ENCODE peak calls at places on chromosomes 2 and 18, in six cellular contexts. L, V, A, R, X and F are unnamed samples.

GRCh38 chr2:168002021-168002553 is 245.3 kb downstream of the STK39 start:
- DNase-seq in L (no peak), V (peak), A (no peak), R (no peak), X (peak), F (peak)

GRCh38 chr2:82779981-82780380 is 1679.1 kb downstream of the SUCLG1 start:
- DNase-seq in L (no peak), V (peak), A (no peak), R (no peak), X (no peak), F (peak)

GRCh38 chr2:84799772-84800171 is 81.1 kb downstream of the TRABD2A start:
- DNase-seq in L (no peak), V (no peak), A (no peak), R (no peak), X (no peak), F (no peak)

GRCh38 chr18:79585395-79586370 is 93.9 kb upstream of the CTDP1 start:
- DNase-seq in L (peak), V (no peak), A (peak), R (peak), X (no peak), F (no peak)

GRCh38 chr18:13800505-13801259 is 23.3 kb upstream of the MC5R start:
- DNase-seq in L (peak), V (peak), A (peak), R (peak), X (peak), F (peak)

GRCh38 chr2:41709702-41710599 is 337.9 kb upstream of the PKDCC start:
- DNase-seq in L (no peak), V (no peak), A (no peak), R (no peak), X (no peak), F (no peak)

GRCh38 chr2:103959174-103960125 is 894.5 kb upstream of the POU3F3 start:
- DNase-seq in L (no peak), V (peak), A (no peak), R (no peak), X (peak), F (no peak)

GRCh38 chr2:97740590-97741182 is 27.3 kb downstream of the ZAP70 start:
- DNase-seq in L (no peak), V (peak), A (peak), R (peak), X (peak), F (peak)

GRCh38 chr2:69169990-69170389 is 157.0 kb downstream of the ANTXR1 start:
- DNase-seq in L (no peak), V (no peak), A (no peak), R (no peak), X (no peak), F (no peak)

GRCh38 chr2:74915743-74916142 is 42.7 kb upstream of the POLE4 start:
- DNase-seq in L (no peak), V (peak), A (no peak), R (no peak), X (peak), F (peak)

GRCh38 chr18:79548621-79548985 is 131.0 kb upstream of the CTDP1 start:
- DNase-seq in L (no peak), V (no peak), A (peak), R (no peak), X (no peak), F (no peak)

GRCh38 chr2:46096272-46096671 is 200.9 kb upstream of the EPAS1 start:
- DNase-seq in L (no peak), V (no peak), A (no peak), R (no peak), X (no peak), F (no peak)

GRCh38 chr2:131584940-131585339 is 57.3 kb downstream of the CCDC74A start:
- DNase-seq in L (peak), V (no peak), A (no peak), R (no peak), X (no peak), F (no peak)

GRCh38 chr2:207833265-207833751 is 63.6 kb upstream of the FZD5 start:
- DNase-seq in L (no peak), V (no peak), A (no peak), R (no peak), X (no peak), F (no peak)

GRCh38 chr2:181991171-181991885 is 5.7 kb downstream of the PPP1R1C start:
- DNase-seq in L (no peak), V (no peak), A (no peak), R (no peak), X (no peak), F (no peak)

GRCh38 chr2:32945286-32945685 is 1.5 kb upstream of the LTBP1 start:
- DNase-seq in L (no peak), V (no peak), A (no peak), R (no peak), X (no peak), F (no peak)

GRCh38 chr18:10418836-10419235 is 35.6 kb upstream of the APCDD1 start:
- DNase-seq in L (no peak), V (no peak), A (no peak), R (no peak), X (no peak), F (no peak)

DNA sequence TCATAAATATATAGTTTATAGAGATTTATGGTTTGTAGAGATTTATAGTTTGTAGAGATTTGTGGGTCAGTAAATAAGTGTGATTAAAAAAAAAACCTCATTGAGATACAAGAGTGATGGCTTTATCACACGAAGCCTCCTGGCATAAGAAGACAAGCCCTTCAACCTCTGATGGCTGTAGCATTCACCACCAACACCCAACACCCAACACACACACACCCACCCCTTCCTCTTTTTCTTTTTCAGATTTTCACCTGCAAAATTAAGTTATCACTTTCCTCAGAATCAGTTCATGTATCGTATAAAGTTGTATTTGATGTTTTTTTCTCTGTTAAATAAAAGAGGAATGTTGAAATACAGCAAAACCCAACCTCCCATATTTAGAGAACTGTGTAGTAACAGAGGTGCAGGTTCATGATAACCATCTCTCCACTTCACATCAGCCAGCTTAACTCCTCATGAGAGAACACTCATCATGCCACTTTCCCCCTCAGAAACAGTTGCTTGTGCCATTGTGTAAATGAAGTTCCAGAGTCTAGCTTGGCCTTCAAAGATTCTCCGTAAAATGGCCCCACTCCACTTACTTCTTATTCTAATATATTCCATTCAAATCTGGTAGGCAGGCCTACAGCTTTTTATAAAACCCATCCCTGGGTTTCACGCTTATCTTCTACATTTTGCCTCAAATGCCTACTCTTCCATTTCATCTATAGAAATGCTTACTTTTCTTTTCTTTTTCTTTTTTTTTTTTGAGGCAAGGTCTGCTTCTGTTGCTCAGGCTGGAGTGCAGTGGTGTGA is 105.9 kb downstream of the SPTBN1 start:
- DNase-seq in L (no peak), V (no peak), A (no peak), R (no peak), X (no peak), F (no peak)
- H3K4me3 ChIP-seq in L (no peak), V (no peak), A (no peak), R (no peak), X (no peak), F (no peak)

GRCh38 chr2:120958623-120959366 is 223.1 kb downstream of the GLI2 start:
- DNase-seq in L (no peak), V (no peak), A (no peak), R (no peak), X (no peak), F (no peak)
- TF ChIP-seq CTCF in L (no peak), V (peak), A (no peak), R (no peak), X (peak), F (peak)

GRCh38 chr2:15729001-15729400 is 137.3 kb downstream of the DDX1 start:
- DNase-seq in L (no peak), V (no peak), A (no peak), R (no peak), X (no peak), F (no peak)
- H3K4me3 ChIP-seq in L (no peak), V (no peak), A (no peak), R (no peak), X (no peak), F (no peak)

GRCh38 chr2:59462418-59463197 is 1090.8 kb downstream of the BCL11A start:
- DNase-seq in L (no peak), V (no peak), A (no peak), R (no peak), X (no peak), F (no peak)
- TF ChIP-seq CTCF in L (no peak), V (no peak), A (no peak), R (no peak), X (no peak), F (no peak)

DNA sequence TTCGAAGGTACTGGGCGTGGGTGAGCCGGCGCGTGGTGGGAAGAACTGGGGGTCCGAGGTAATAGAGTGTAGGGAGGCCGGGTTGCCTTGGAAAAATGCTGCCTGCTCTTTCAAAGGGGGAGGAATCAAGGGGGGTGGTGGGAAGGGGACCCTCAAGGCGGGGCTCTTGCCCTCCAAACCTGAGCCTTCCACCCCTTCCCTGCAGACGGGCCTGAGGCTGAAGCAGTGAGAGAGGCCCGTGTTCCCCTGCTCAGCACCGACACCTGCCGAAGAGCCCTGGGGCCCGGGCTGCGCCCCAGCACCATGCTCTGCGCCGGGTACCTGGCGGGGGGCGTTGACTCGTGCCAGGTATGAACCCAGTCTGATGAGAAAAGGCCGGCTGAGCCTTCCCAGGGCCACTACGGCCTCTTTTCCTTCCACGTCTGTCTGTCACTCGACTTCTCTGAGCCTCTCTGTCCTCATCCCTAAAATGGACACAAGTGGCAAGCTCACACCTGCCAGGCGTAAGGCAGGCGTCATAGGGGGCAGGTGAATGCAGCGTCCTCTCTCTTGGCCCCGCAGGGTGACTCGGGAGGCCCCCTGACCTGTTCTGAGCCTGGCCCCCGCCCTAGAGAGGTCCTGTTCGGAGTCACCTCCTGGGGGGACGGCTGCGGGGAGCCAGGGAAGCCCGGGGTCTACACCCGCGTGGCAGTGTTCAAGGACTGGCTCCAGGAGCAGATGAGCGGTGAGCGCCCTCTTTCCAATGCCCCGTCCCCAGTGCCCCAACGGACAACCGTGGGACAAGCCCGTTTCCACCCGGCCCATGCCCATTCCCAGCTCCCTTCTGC is 2.9 kb downstream of the PRSS56 start:
- DNase-seq in L (no peak), V (no peak), A (no peak), R (no peak), X (no peak), F (no peak)
- H3K4me3 ChIP-seq in L (no peak), V (no peak), A (no peak), R (peak), X (no peak), F (no peak)